ENCODE peak calls at places on chromosomes 6 and 20, in ten cellular contexts. One of them, this sample, is unnamed.

GRCh38 chr20:63441777-63442493 is 30.5 kb downstream of the KCNQ2 start:
- DNase-seq in GM23248: peak
- DNase-seq in fibroblast of mammary gland: peak
- DNase-seq in CD8-positive, alpha-beta T cell: peak
- DNase-seq in fibroblast of pulmonary artery: peak
- DNase-seq in AG09309: no peak
- DNase-seq in skeletal muscle cell: no peak
- DNase-seq in hepatocyte: peak
- DNase-seq in heart left ventricle: peak
- DNase-seq in right atrium auricular region: no peak
- DNase-seq in this sample: peak

GRCh38 chr20:9557411-9557810 is 43.0 kb downstream of the LAMP5 start:
- DNase-seq in skeletal muscle cell: no peak
- DNase-seq in GM23248: no peak
- DNase-seq in heart left ventricle: no peak
- DNase-seq in CD8-positive, alpha-beta T cell: no peak
- DNase-seq in AG09309: no peak
- DNase-seq in hepatocyte: no peak
- DNase-seq in fibroblast of pulmonary artery: no peak
- DNase-seq in right atrium auricular region: no peak
- DNase-seq in fibroblast of mammary gland: no peak
- DNase-seq in this sample: no peak

GRCh38 chr6:112398686-112399085 is 51.6 kb downstream of the RFPL4B start:
- DNase-seq in hepatocyte: no peak
- DNase-seq in fibroblast of mammary gland: no peak
- DNase-seq in skeletal muscle cell: no peak
- DNase-seq in right atrium auricular region: no peak
- DNase-seq in heart left ventricle: no peak
- DNase-seq in AG09309: no peak
- DNase-seq in CD8-positive, alpha-beta T cell: no peak
- DNase-seq in fibroblast of pulmonary artery: no peak
- DNase-seq in GM23248: no peak
- DNase-seq in this sample: no peak

GRCh38 chr6:167683028-167683862 is 143.5 kb upstream of the AFDN start:
- DNase-seq in GM23248: no peak
- DNase-seq in AG09309: no peak
- DNase-seq in CD8-positive, alpha-beta T cell: no peak
- DNase-seq in fibroblast of pulmonary artery: peak
- DNase-seq in hepatocyte: peak
- DNase-seq in right atrium auricular region: peak
- DNase-seq in fibroblast of mammary gland: peak
- DNase-seq in heart left ventricle: peak
- DNase-seq in skeletal muscle cell: peak
- DNase-seq in this sample: no peak

GRCh38 chr6:169495601-169496000 is 206.2 kb downstream of the WDR27 start:
- DNase-seq in fibroblast of mammary gland: peak
- DNase-seq in AG09309: no peak
- DNase-seq in GM23248: peak
- DNase-seq in CD8-positive, alpha-beta T cell: no peak
- DNase-seq in hepatocyte: no peak
- DNase-seq in right atrium auricular region: no peak
- DNase-seq in fibroblast of pulmonary artery: peak
- DNase-seq in heart left ventricle: no peak
- DNase-seq in skeletal muscle cell: no peak
- DNase-seq in this sample: no peak

GRCh38 chr6:139119553-139119952 is 15.3 kb upstream of the HECA start:
- DNase-seq in GM23248: no peak
- DNase-seq in hepatocyte: no peak
- DNase-seq in skeletal muscle cell: no peak
- DNase-seq in fibroblast of mammary gland: no peak
- DNase-seq in heart left ventricle: no peak
- DNase-seq in right atrium auricular region: no peak
- DNase-seq in AG09309: no peak
- DNase-seq in CD8-positive, alpha-beta T cell: no peak
- DNase-seq in fibroblast of pulmonary artery: no peak
- DNase-seq in this sample: no peak

GRCh38 chr6:143149771-143150170 is 89.1 kb downstream of the AIG1 start:
- DNase-seq in right atrium auricular region: no peak
- DNase-seq in fibroblast of mammary gland: peak
- DNase-seq in GM23248: peak
- DNase-seq in AG09309: no peak
- DNase-seq in hepatocyte: no peak
- DNase-seq in heart left ventricle: no peak
- DNase-seq in fibroblast of pulmonary artery: no peak
- DNase-seq in CD8-positive, alpha-beta T cell: no peak
- DNase-seq in skeletal muscle cell: no peak
- DNase-seq in this sample: no peak

GRCh38 chr6:167270499-167271307 is 20.4 kb upstream of the UNC93A start:
- DNase-seq in fibroblast of mammary gland: no peak
- DNase-seq in right atrium auricular region: no peak
- DNase-seq in AG09309: no peak
- DNase-seq in hepatocyte: no peak
- DNase-seq in CD8-positive, alpha-beta T cell: no peak
- DNase-seq in heart left ventricle: no peak
- DNase-seq in skeletal muscle cell: no peak
- DNase-seq in fibroblast of pulmonary artery: no peak
- DNase-seq in GM23248: no peak
- DNase-seq in this sample: no peak

GRCh38 chr6:117548797-117549301 is 53.5 kb downstream of the GOPC start:
- DNase-seq in skeletal muscle cell: no peak
- DNase-seq in fibroblast of mammary gland: no peak
- DNase-seq in GM23248: peak
- DNase-seq in hepatocyte: no peak
- DNase-seq in CD8-positive, alpha-beta T cell: peak
- DNase-seq in right atrium auricular region: no peak
- DNase-seq in heart left ventricle: no peak
- DNase-seq in fibroblast of pulmonary artery: peak
- DNase-seq in AG09309: no peak
- DNase-seq in this sample: peak
- H3K4me3 ChIP-seq in skeletal muscle cell: peak
- H3K4me3 ChIP-seq in fibroblast of mammary gland: no peak
- H3K4me3 ChIP-seq in GM23248: no peak
- H3K4me3 ChIP-seq in hepatocyte: no peak
- H3K4me3 ChIP-seq in CD8-positive, alpha-beta T cell: peak
- H3K4me3 ChIP-seq in right atrium auricular region: no peak
- H3K4me3 ChIP-seq in heart left ventricle: no peak
- H3K4me3 ChIP-seq in fibroblast of pulmonary artery: peak
- H3K4me3 ChIP-seq in AG09309: no peak
- H3K4me3 ChIP-seq in this sample: peak

GRCh38 chr6:34674268-34674639 is 22.3 kb downstream of the ILRUN start:
- DNase-seq in fibroblast of pulmonary artery: no peak
- DNase-seq in hepatocyte: no peak
- DNase-seq in heart left ventricle: no peak
- DNase-seq in AG09309: no peak
- DNase-seq in CD8-positive, alpha-beta T cell: no peak
- DNase-seq in skeletal muscle cell: no peak
- DNase-seq in fibroblast of mammary gland: no peak
- DNase-seq in GM23248: no peak
- DNase-seq in right atrium auricular region: no peak
- DNase-seq in this sample: peak
- H3K4me3 ChIP-seq in fibroblast of pulmonary artery: no peak
- H3K4me3 ChIP-seq in hepatocyte: no peak
- H3K4me3 ChIP-seq in heart left ventricle: no peak
- H3K4me3 ChIP-seq in AG09309: no peak
- H3K4me3 ChIP-seq in CD8-positive, alpha-beta T cell: no peak
- H3K4me3 ChIP-seq in skeletal muscle cell: no peak
- H3K4me3 ChIP-seq in fibroblast of mammary gland: no peak
- H3K4me3 ChIP-seq in GM23248: no peak
- H3K4me3 ChIP-seq in right atrium auricular region: no peak
- H3K4me3 ChIP-seq in this sample: no peak

GRCh38 chr6:130365166-130366010 is 429 bp upstream of the TMEM200A start:
- DNase-seq in right atrium auricular region: no peak
- DNase-seq in GM23248: peak
- DNase-seq in fibroblast of mammary gland: peak
- DNase-seq in fibroblast of pulmonary artery: peak
- DNase-seq in CD8-positive, alpha-beta T cell: peak
- DNase-seq in hepatocyte: peak
- DNase-seq in AG09309: no peak
- DNase-seq in heart left ventricle: peak
- DNase-seq in skeletal muscle cell: no peak
- DNase-seq in this sample: no peak

GRCh38 chr6:130364224-130364780 is 1.5 kb upstream of the TMEM200A start:
- DNase-seq in right atrium auricular region: no peak
- DNase-seq in hepatocyte: no peak
- DNase-seq in fibroblast of pulmonary artery: no peak
- DNase-seq in skeletal muscle cell: no peak
- DNase-seq in AG09309: no peak
- DNase-seq in GM23248: no peak
- DNase-seq in heart left ventricle: no peak
- DNase-seq in fibroblast of mammary gland: no peak
- DNase-seq in CD8-positive, alpha-beta T cell: no peak
- DNase-seq in this sample: peak

GRCh38 chr6:130366011-130366963 is at the start of gene TMEM200A:
- DNase-seq in fibroblast of pulmonary artery: peak
- DNase-seq in skeletal muscle cell: no peak
- DNase-seq in heart left ventricle: peak
- DNase-seq in CD8-positive, alpha-beta T cell: peak
- DNase-seq in right atrium auricular region: no peak
- DNase-seq in GM23248: peak
- DNase-seq in hepatocyte: peak
- DNase-seq in AG09309: no peak
- DNase-seq in fibroblast of mammary gland: peak
- DNase-seq in this sample: no peak

GRCh38 chr6:130369821-130370220 is 4.0 kb downstream of the TMEM200A start:
- DNase-seq in GM23248: no peak
- DNase-seq in right atrium auricular region: no peak
- DNase-seq in hepatocyte: no peak
- DNase-seq in skeletal muscle cell: no peak
- DNase-seq in CD8-positive, alpha-beta T cell: no peak
- DNase-seq in heart left ventricle: no peak
- DNase-seq in AG09309: no peak
- DNase-seq in fibroblast of pulmonary artery: no peak
- DNase-seq in fibroblast of mammary gland: no peak
- DNase-seq in this sample: no peak

DNA sequence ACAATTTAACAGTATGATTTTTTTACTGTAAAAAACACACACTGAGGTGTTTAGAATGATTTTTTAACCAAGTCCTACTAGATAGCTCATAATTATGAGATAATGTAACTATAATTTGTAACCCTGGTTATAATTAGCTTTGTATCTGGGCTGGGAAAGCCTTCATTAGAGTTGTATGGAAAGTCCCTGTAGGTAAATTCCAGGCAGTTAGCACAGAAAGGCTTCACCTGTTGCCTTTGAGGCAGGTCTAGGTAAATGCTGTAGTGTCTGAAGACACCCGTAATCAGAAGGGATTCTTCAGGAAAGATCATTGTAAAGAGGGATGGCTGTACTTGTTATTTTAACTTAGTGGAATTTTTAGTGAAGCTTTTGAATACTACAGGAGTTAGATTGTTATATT is 1.9 kb downstream of the TMEM200A start:
- DNase-seq in AG09309: no peak
- DNase-seq in CD8-positive, alpha-beta T cell: no peak
- DNase-seq in fibroblast of pulmonary artery: no peak
- DNase-seq in right atrium auricular region: no peak
- DNase-seq in heart left ventricle: no peak
- DNase-seq in hepatocyte: no peak
- DNase-seq in GM23248: no peak
- DNase-seq in skeletal muscle cell: no peak
- DNase-seq in fibroblast of mammary gland: no peak
- DNase-seq in this sample: no peak
- H3K4me3 ChIP-seq in AG09309: peak
- H3K4me3 ChIP-seq in CD8-positive, alpha-beta T cell: no peak
- H3K4me3 ChIP-seq in fibroblast of pulmonary artery: peak
- H3K4me3 ChIP-seq in right atrium auricular region: no peak
- H3K4me3 ChIP-seq in heart left ventricle: no peak
- H3K4me3 ChIP-seq in hepatocyte: peak
- H3K4me3 ChIP-seq in GM23248: peak
- H3K4me3 ChIP-seq in skeletal muscle cell: peak
- H3K4me3 ChIP-seq in fibroblast of mammary gland: peak
- H3K4me3 ChIP-seq in this sample: no peak

GRCh38 chr6:84791927-84792326 is 27.5 kb upstream of the TBX18 start:
- DNase-seq in hepatocyte: no peak
- DNase-seq in fibroblast of mammary gland: no peak
- DNase-seq in right atrium auricular region: no peak
- DNase-seq in heart left ventricle: no peak
- DNase-seq in GM23248: no peak
- DNase-seq in fibroblast of pulmonary artery: no peak
- DNase-seq in CD8-positive, alpha-beta T cell: no peak
- DNase-seq in AG09309: no peak
- DNase-seq in skeletal muscle cell: no peak
- DNase-seq in this sample: no peak

GRCh38 chr6:84791233-84791632 is 26.8 kb upstream of the TBX18 start:
- DNase-seq in right atrium auricular region: no peak
- DNase-seq in fibroblast of pulmonary artery: peak
- DNase-seq in skeletal muscle cell: no peak
- DNase-seq in heart left ventricle: no peak
- DNase-seq in hepatocyte: no peak
- DNase-seq in fibroblast of mammary gland: peak
- DNase-seq in AG09309: no peak
- DNase-seq in CD8-positive, alpha-beta T cell: no peak
- DNase-seq in GM23248: peak
- DNase-seq in this sample: no peak

GRCh38 chr6:84785676-84786075 is 21.3 kb upstream of the TBX18 start:
- DNase-seq in CD8-positive, alpha-beta T cell: no peak
- DNase-seq in skeletal muscle cell: no peak
- DNase-seq in hepatocyte: no peak
- DNase-seq in GM23248: peak
- DNase-seq in AG09309: no peak
- DNase-seq in heart left ventricle: no peak
- DNase-seq in right atrium auricular region: no peak
- DNase-seq in fibroblast of pulmonary artery: no peak
- DNase-seq in fibroblast of mammary gland: peak
- DNase-seq in this sample: no peak

GRCh38 chr6:84789170-84789569 is 24.8 kb upstream of the TBX18 start:
- DNase-seq in heart left ventricle: no peak
- DNase-seq in GM23248: no peak
- DNase-seq in AG09309: no peak
- DNase-seq in hepatocyte: no peak
- DNase-seq in CD8-positive, alpha-beta T cell: no peak
- DNase-seq in fibroblast of pulmonary artery: no peak
- DNase-seq in right atrium auricular region: no peak
- DNase-seq in fibroblast of mammary gland: no peak
- DNase-seq in skeletal muscle cell: no peak
- DNase-seq in this sample: no peak

DNA sequence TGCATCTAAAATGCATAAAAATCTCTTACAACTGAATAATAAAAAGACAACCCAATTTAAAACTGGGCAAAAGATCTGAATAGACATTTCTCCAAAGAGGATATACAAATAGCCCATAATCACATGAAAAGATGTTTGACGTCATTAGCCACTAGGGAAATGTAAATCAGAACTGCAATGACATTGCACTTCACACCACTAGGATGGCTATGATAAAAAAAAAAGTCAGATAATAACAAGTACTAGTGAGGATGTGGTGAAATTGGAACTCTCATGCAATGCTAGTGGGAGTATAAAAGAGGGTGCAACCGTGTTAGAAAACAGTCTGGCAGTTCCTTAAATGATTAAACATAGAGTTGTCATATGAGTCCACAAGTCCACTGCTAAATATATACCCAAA is 24.3 kb upstream of the TBX18 start:
- DNase-seq in AG09309: no peak
- DNase-seq in skeletal muscle cell: no peak
- DNase-seq in heart left ventricle: no peak
- DNase-seq in GM23248: no peak
- DNase-seq in CD8-positive, alpha-beta T cell: no peak
- DNase-seq in hepatocyte: no peak
- DNase-seq in right atrium auricular region: no peak
- DNase-seq in fibroblast of mammary gland: peak
- DNase-seq in fibroblast of pulmonary artery: no peak
- DNase-seq in this sample: peak
- H3K4me3 ChIP-seq in AG09309: no peak
- H3K4me3 ChIP-seq in skeletal muscle cell: no peak
- H3K4me3 ChIP-seq in heart left ventricle: no peak
- H3K4me3 ChIP-seq in GM23248: no peak
- H3K4me3 ChIP-seq in CD8-positive, alpha-beta T cell: no peak
- H3K4me3 ChIP-seq in hepatocyte: no peak
- H3K4me3 ChIP-seq in right atrium auricular region: no peak
- H3K4me3 ChIP-seq in fibroblast of mammary gland: no peak
- H3K4me3 ChIP-seq in fibroblast of pulmonary artery: no peak
- H3K4me3 ChIP-seq in this sample: no peak